ENCODE peak calls at places on chromosome 5, in nine cellular contexts. X is breast epithelium, U is sigmoid colon, I is endothelial cell of umbilical vein, A is HCT116, R is GM23338, V is Panc1, Z is stomach, S is spleen. W is an unnamed sample. For H3K4me1, the result is how much of the 10 kb centered on the place peaks cover.

GRCh38 chr5:138905541-138905940 is 30.4 kb upstream of the LRRTM2 start:
- DNase-seq in X (no peak), I (no peak), S (no peak), U (no peak), A (no peak), V (no peak), R (no peak), Z (no peak), W (no peak)

GRCh38 chr5:37722236-37723146 is 117.3 kb downstream of the GDNF start:
- DNase-seq in Z (no peak), X (no peak), R (no peak), V (peak), I (peak), U (no peak), S (no peak), A (peak), W (no peak)

GRCh38 chr5:88583471-88583870 is 299.5 kb downstream of the MEF2C start:
- DNase-seq in I (no peak), R (no peak), A (no peak), X (no peak), S (no peak), Z (no peak), V (no peak), U (no peak), W (no peak)

GRCh38 chr5:122404653-122405362 is 92.8 kb downstream of the SNCAIP start:
- DNase-seq in I (no peak), S (no peak), V (no peak), Z (no peak), X (no peak), R (no peak), U (no peak), A (no peak), W (no peak)

GRCh38 chr5:54186912-54187445 is 123.4 kb downstream of the ARL15 start:
- DNase-seq in X (no peak), I (no peak), S (no peak), V (no peak), R (peak), A (no peak), U (no peak), Z (no peak), W (no peak)

GRCh38 chr5:56003179-56003578 is 8.4 kb upstream of the IL6ST start:
- DNase-seq in V (no peak), S (no peak), Z (peak), A (peak), R (no peak), I (no peak), X (no peak), U (no peak), W (peak)

GRCh38 chr5:156020650-156021049 is 306.3 kb upstream of the SGCD start:
- DNase-seq in R (no peak), V (no peak), X (no peak), Z (no peak), I (no peak), A (no peak), S (no peak), U (no peak), W (no peak)

GRCh38 chr5:132019857-132020555 is 8.5 kb upstream of the ACSL6 start:
- DNase-seq in I (no peak), Z (peak), X (no peak), V (no peak), S (peak), A (no peak), R (no peak), U (no peak), W (no peak)

GRCh38 chr5:81402180-81402930 is 8.4 kb upstream of the ACOT12 start:
- DNase-seq in S (no peak), Z (no peak), X (no peak), R (no peak), A (no peak), U (no peak), I (no peak), V (no peak), W (no peak)

GRCh38 chr5:82538339-82539034 is 260.3 kb upstream of the RPS23 start:
- DNase-seq in R (no peak), A (no peak), S (no peak), U (no peak), V (no peak), I (peak), X (no peak), Z (no peak), W (no peak)

GRCh38 chr5:5318426-5319205 is 103.9 kb upstream of the ICE1 start:
- DNase-seq in A (no peak), I (no peak), S (no peak), Z (no peak), V (no peak), U (no peak), R (no peak), X (no peak), W (no peak)

GRCh38 chr5:115168829-115169391 is 798 bp downstream of the TRIM36 start:
- DNase-seq in I (peak), U (no peak), Z (no peak), X (no peak), A (no peak), V (no peak), S (no peak), R (peak), W (no peak)

GRCh38 chr5:78823196-78823595 is 161.9 kb downstream of the ARSB start:
- DNase-seq in Z (no peak), U (no peak), I (no peak), X (no peak), S (no peak), A (no peak), V (no peak), R (no peak), W (no peak)

GRCh38 chr5:81626524-81626923 is 124.4 kb downstream of the SSBP2 start:
- DNase-seq in R (no peak), V (peak), U (no peak), X (no peak), A (peak), I (peak), S (no peak), Z (no peak), W (no peak)

GRCh38 chr5:158543539-158544387 is 556.0 kb downstream of the EBF1 start:
- DNase-seq in U (no peak), A (no peak), Z (no peak), I (no peak), S (no peak), R (no peak), V (no peak), X (no peak), W (no peak)

GRCh38 chr5:38023353-38023752 is 183.5 kb upstream of the GDNF start:
- DNase-seq in X (no peak), V (no peak), I (no peak), A (no peak), U (no peak), S (no peak), Z (no peak), R (no peak), W (no peak)

GRCh38 chr5:58497956-58498942 is 7.0 kb downstream of the GAPT start:
- DNase-seq in Z (peak), I (peak), S (no peak), X (no peak), V (no peak), U (no peak), R (peak), A (peak), W (no peak)

GRCh38 chr5:27011274-27011673 is 27.1 kb downstream of the CDH9 start:
- DNase-seq in U (no peak), A (no peak), R (no peak), I (no peak), S (no peak), X (no peak), V (no peak), Z (no peak), W (no peak)

GRCh38 chr5:8644377-8644776 is 775.4 kb downstream of the MTRR start:
- DNase-seq in A (no peak), Z (no peak), S (no peak), X (no peak), V (no peak), U (no peak), I (no peak), R (no peak), W (no peak)

GRCh38 chr5:127089206-127089605 is 15.9 kb upstream of the C5orf63 start:
- DNase-seq in V (no peak), U (no peak), R (no peak), S (no peak), X (no peak), Z (no peak), I (no peak), A (no peak), W (no peak)

GRCh38 chr5:79093762-79094161 is 17.8 kb upstream of the BHMT start:
- DNase-seq in R (no peak), A (no peak), X (no peak), S (no peak), V (no peak), Z (no peak), I (no peak), U (no peak), W (no peak)

GRCh38 chr5:135335031-135335828 is 63.8 kb downstream of the MACROH2A1 start:
- DNase-seq in Z (no peak), R (no peak), X (no peak), S (no peak), I (no peak), A (no peak), U (no peak), V (no peak), W (no peak)

GRCh38 chr5:22504411-22504810 is 348.7 kb downstream of the CDH12 start:
- DNase-seq in Z (no peak), S (no peak), V (no peak), X (no peak), R (no peak), U (no peak), I (no peak), A (no peak), W (no peak)

GRCh38 chr5:546376-546908 is 22.2 kb upstream of the SLC9A3 start:
- DNase-seq in U (peak), A (no peak), R (no peak), S (peak), I (no peak), X (no peak), Z (peak), V (no peak), W (peak)

GRCh38 chr5:171432581-171433351 is 13.3 kb downstream of the FGF18 start:
- DNase-seq in Z (no peak), A (no peak), S (peak), V (no peak), R (no peak), I (no peak), U (peak), X (no peak), W (no peak)

GRCh38 chr5:61307611-61308010 is 24.4 kb upstream of the ZSWIM6 start:
- DNase-seq in I (no peak), A (no peak), S (no peak), V (no peak), R (no peak), U (no peak), X (no peak), Z (no peak), W (no peak)

GRCh38 chr5:12655675-12656074 is 751.4 kb upstream of the CTNND2 start:
- DNase-seq in A (no peak), S (no peak), R (no peak), Z (no peak), I (no peak), U (no peak), V (no peak), X (no peak), W (no peak)

GRCh38 chr5:64958757-64959391 is 190.1 kb downstream of the CWC27 start:
- DNase-seq in X (no peak), I (peak), Z (no peak), A (peak), S (no peak), U (no peak), V (no peak), R (peak), W (no peak)

GRCh38 chr5:181133610-181134231 is 2.8 kb upstream of the OR2V1 start:
- DNase-seq in V (no peak), Z (peak), X (no peak), A (peak), I (peak), U (peak), R (no peak), S (peak), W (peak)

GRCh38 chr5:68272289-68272688 is 56.7 kb downstream of the PIK3R1 start:
- DNase-seq in I (peak), X (no peak), Z (no peak), U (no peak), V (no peak), A (no peak), S (no peak), R (no peak), W (no peak)

GRCh38 chr5:14457475-14457874 is 124.1 kb upstream of the OTULINL start:
- DNase-seq in V (no peak), R (no peak), X (no peak), I (no peak), Z (no peak), S (no peak), A (no peak), U (no peak), W (no peak)

GRCh38 chr5:50963647-50964584 is 297.5 kb downstream of the PARP8 start:
- DNase-seq in R (peak), Z (no peak), I (no peak), A (no peak), X (no peak), V (no peak), U (no peak), S (no peak), W (no peak)

GRCh38 chr5:16626696-16627264 is 10.0 kb upstream of the RETREG1 start:
- DNase-seq in U (no peak), A (no peak), X (no peak), I (no peak), R (no peak), S (no peak), Z (no peak), V (no peak), W (no peak)

GRCh38 chr5:34655354-34655991 is 655 bp upstream of the RAI14 start:
- DNase-seq in X (peak), I (peak), V (peak), S (no peak), Z (peak), U (peak), A (no peak), R (peak), W (no peak)

GRCh38 chr5:177982072-177982727 is 13.8 kb downstream of the PROP1 start:
- DNase-seq in V (no peak), I (no peak), R (peak), A (peak), S (no peak), Z (peak), X (no peak), U (no peak), W (no peak)

DNA sequence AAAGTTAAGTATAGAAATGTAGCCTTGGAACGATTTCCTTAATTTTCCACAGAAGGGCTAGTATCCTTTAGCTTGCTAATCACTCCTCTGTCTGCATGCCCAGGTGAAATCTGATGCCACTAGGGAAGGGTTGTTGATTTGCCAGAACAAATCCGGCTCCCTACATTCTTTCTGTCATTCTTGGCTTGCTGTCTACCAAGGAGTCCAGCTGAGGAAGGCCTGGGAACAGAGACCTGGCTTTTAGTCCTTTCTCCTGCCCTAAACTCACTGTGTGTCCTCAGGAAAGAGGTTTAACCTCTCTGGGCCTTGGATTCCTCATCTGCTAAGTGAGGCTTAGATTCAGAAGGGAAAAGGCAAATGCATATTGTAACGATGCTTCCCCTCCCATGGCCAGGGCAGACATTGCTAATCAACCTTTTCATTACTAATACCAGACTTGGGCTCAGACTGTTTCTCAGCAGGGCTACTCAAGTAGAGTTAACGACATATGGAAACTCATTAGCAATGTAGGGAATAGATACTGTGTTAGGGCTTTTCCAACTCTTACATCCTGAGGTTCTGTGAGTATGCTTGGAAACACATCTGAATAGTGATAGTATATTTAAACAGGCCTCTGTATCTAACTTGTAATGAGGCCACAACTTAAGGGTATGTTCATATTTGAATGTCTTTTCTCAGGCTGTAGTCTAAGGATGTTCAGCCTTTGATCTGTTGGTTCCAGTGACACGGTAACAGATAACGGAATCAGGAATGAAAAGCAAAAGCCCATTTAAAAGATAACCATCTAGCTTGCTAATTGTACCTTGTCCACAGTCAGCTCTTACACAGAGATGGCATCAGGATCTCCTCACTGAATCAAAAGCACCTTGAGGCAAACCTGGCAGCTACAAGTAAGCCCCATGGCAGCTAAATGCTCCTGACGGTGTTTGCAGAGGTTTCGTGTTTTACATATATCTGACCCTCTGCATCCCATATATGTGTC is 4.1 kb downstream of the GALNT10 start:
- DNase-seq in I (peak), X (no peak), R (peak), U (no peak), Z (peak), V (no peak), A (no peak), S (no peak), W (no peak)
- H3K4me3 ChIP-seq in I (no peak), X (no peak), R (peak), U (no peak), Z (no peak), V (no peak), A (no peak), S (no peak), W (no peak)

DNA sequence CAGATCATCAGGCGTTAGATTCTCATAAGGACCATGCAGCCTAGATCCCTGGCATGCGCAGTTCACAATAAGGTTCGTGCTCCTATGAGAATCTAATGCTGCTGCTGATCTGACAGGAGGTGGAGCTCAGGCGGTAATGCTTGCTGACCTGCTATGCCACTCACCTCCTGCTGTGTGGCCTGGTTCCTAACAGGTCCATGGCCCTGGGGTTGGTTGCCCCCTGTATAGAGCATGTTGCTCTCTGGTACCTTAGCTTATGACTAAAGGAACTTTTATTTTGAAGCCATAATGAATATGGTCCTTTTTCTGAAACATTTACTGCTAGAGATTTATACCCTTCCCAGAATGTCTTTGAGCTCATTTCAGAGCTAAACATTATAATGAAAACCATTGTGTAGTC is 3.1 kb downstream of the MAN2A1 start:
- DNase-seq in I (no peak), U (no peak), Z (no peak), A (no peak), X (no peak), R (no peak), V (no peak), S (peak), W (no peak)
- H3K4me1 ChIP-seq in I (under half), U (under half), Z (half or more), A (under half), X (under half), R (half or more), V (under half), S (half or more), W (under half)

DNA sequence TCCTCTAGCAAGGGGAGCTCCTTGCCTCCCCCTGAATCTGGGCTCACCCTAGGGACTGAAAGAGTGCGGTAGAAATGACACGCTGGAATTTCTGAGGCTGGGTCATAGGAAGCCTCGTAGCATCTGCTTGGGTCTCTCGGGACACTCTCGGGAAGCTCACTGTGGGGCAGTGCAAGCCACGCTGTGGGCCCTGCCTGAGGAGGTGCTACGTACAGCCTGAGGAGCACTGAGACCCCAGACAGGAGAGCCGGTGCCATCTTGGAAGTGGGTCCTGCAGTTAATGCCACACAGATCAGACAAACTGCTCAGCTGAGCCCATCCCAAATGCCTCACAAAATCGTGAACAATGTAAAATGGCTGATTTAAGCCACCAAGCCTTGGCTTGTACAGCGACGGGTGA is 1.8 kb downstream of the MRPL36 start:
- DNase-seq in Z (no peak), I (no peak), X (no peak), S (no peak), U (peak), A (no peak), V (no peak), R (no peak), W (peak)
- TF ChIP-seq POLR2AphosphoS5 in Z (no peak), I (no peak), X (no peak), S (no peak), U (no peak), A (no peak), V (no peak), R (no peak), W (no peak)

GRCh38 chr5:142697356-142697807 is 11.5 kb upstream of the FGF1 start:
- DNase-seq in X (no peak), Z (no peak), V (no peak), R (no peak), I (no peak), S (no peak), U (peak), A (no peak), W (no peak)
- H3K4me3 ChIP-seq in X (no peak), Z (no peak), V (no peak), R (no peak), I (no peak), S (no peak), U (no peak), A (no peak), W (no peak)

GRCh38 chr5:67002832-67003231 is 193.8 kb downstream of the CD180 start:
- DNase-seq in Z (no peak), S (no peak), A (no peak), U (no peak), R (no peak), I (no peak), X (no peak), V (no peak), W (no peak)
- H3K4me1 ChIP-seq in Z (under half), S (under half), A (under half), U (under half), R (under half), I (under half), X (under half), V (under half), W (under half)

GRCh38 chr5:173327084-173327947 is 898 bp downstream of the STC2 start:
- DNase-seq in A (no peak), V (no peak), R (no peak), I (peak), X (no peak), S (peak), U (no peak), Z (no peak), W (no peak)

GRCh38 chr5:173330151-173330855 is 2.1 kb upstream of the STC2 start:
- DNase-seq in S (no peak), V (no peak), Z (no peak), A (no peak), I (no peak), X (no peak), R (peak), U (no peak), W (peak)

GRCh38 chr5:173329370-173330150 is 1.3 kb upstream of the STC2 start:
- DNase-seq in V (no peak), Z (no peak), R (peak), S (no peak), I (no peak), X (peak), U (no peak), A (peak), W (peak)

GRCh38 chr5:173327948-173328895 is at the start of gene STC2:
- DNase-seq in S (peak), I (peak), Z (peak), R (peak), V (peak), A (peak), X (peak), U (peak), W (no peak)

GRCh38 chr5:173328896-173329369 is 719 bp upstream of the STC2 start:
- DNase-seq in V (no peak), U (no peak), S (no peak), R (peak), I (peak), X (no peak), A (peak), Z (no peak), W (no peak)
- TF ChIP-seq POLR2AphosphoS5 in V (no peak), U (no peak), S (no peak), R (no peak), I (no peak), X (no peak), A (peak), Z (no peak), W (no peak)